ENCODE peak calls at places on chromosome 11, in five cellular contexts. Z is fibroblast of pulmonary artery, I is aorta, W is right lobe of liver, M is A549. H is an unnamed sample.

GRCh38 chr11:882593-882992 is 28.0 kb downstream of the CHID1 start:
- DNase-seq in Z (no peak), I (no peak), W (no peak), M (no peak), H (no peak)

GRCh38 chr11:42770444-42771065 is 541.2 kb upstream of the API5 start:
- DNase-seq in Z (peak; percentile 30), I (no peak), W (peak; percentile 40), M (no peak), H (no peak)

GRCh38 chr11:105000797-105001196 is 22.2 kb downstream of the CASP5 start:
- DNase-seq in Z (no peak), I (peak; percentile 44), W (no peak), M (no peak), H (no peak)

GRCh38 chr11:11512502-11512901 is 109.3 kb downstream of the GALNT18 start:
- DNase-seq in Z (no peak), I (no peak), W (no peak), M (no peak), H (no peak)

GRCh38 chr11:114342476-114342875 is 46.3 kb downstream of the NNMT start:
- DNase-seq in Z (no peak), I (no peak), W (no peak), M (no peak), H (no peak)

GRCh38 chr11:86497310-86497709 is 122.6 kb downstream of the CCDC81 start:
- DNase-seq in Z (no peak), I (no peak), W (no peak), M (no peak), H (no peak)

GRCh38 chr11:47415949-47416472 is 7.6 kb downstream of the SLC39A13 start:
- DNase-seq in Z (peak; percentile 95), I (peak; percentile 94), W (no peak), M (peak; percentile 40), H (no peak)

GRCh38 chr11:42232655-42233054 is 773.2 kb upstream of the LRRC4C start:
- DNase-seq in Z (no peak), I (no peak), W (no peak), M (no peak), H (no peak)

GRCh38 chr11:102513869-102514268 is 16.7 kb downstream of the MMP7 start:
- DNase-seq in Z (peak; percentile 42), I (no peak), W (peak; percentile 70), M (no peak), H (no peak)

GRCh38 chr11:20353829-20354434 is 9.6 kb upstream of the HTATIP2 start:
- DNase-seq in Z (peak; percentile 61), I (no peak), W (no peak), M (peak; percentile 44), H (no peak)

GRCh38 chr11:117631336-117632090 is 165.5 kb downstream of the DSCAML1 start:
- DNase-seq in Z (no peak), I (no peak), W (no peak), M (no peak), H (no peak)

GRCh38 chr11:63212742-63213141 is 30.7 kb downstream of the SLC22A25 start:
- DNase-seq in Z (peak; percentile 31), I (no peak), W (no peak), M (peak; percentile 26), H (no peak)

GRCh38 chr11:36164522-36165250 is 124.5 kb downstream of the COMMD9 start:
- DNase-seq in Z (no peak), I (no peak), W (no peak), M (no peak), H (no peak)

GRCh38 chr11:64284962-64285884 is at the start of gene GPR137:
- DNase-seq in Z (peak; percentile 64), I (peak; percentile 91), W (peak; percentile 91), M (peak; percentile 79), H (peak; percentile 90)

GRCh38 chr11:2257023-2257700 is 13.2 kb downstream of the ASCL2 start:
- DNase-seq in Z (no peak), I (peak; percentile 40), W (no peak), M (no peak), H (no peak)

GRCh38 chr11:129922674-129923073 is 27.3 kb upstream of the NFRKB start:
- DNase-seq in Z (no peak), I (no peak), W (no peak), M (peak; percentile 6), H (no peak)

GRCh38 chr11:34510673-34511072 is 2.9 kb downstream of the ELF5 start:
- DNase-seq in Z (no peak), I (no peak), W (no peak), M (no peak), H (no peak)

GRCh38 chr11:40037005-40037404 is 1422.4 kb downstream of the LRRC4C start:
- DNase-seq in Z (peak; percentile 26), I (no peak), W (no peak), M (no peak), H (no peak)

GRCh38 chr11:2474059-2474901 is 29.5 kb downstream of the KCNQ1 start:
- DNase-seq in Z (no peak), I (no peak), W (no peak), M (no peak), H (no peak)

GRCh38 chr11:36363361-36364272 is 67.5 kb downstream of the PRR5L start:
- DNase-seq in Z (no peak), I (no peak), W (no peak), M (no peak), H (no peak)

GRCh38 chr11:18277560-18278271 is 11.7 kb downstream of the SAA1 start:
- DNase-seq in Z (peak; percentile 65), I (peak; percentile 55), W (no peak), M (no peak), H (no peak)

GRCh38 chr11:65498042-65498726 is 661 bp upstream of the MALAT1 start:
- DNase-seq in Z (peak; percentile 79), I (peak; percentile 74), W (peak; percentile 74), M (no peak), H (peak; percentile 69)

GRCh38 chr11:48013269-48013901 is 33.0 kb downstream of the PTPRJ start:
- DNase-seq in Z (peak; percentile 47), I (no peak), W (peak; percentile 73), M (peak; percentile 62), H (peak; percentile 63)

GRCh38 chr11:94934362-94934761 is 39.0 kb downstream of the CWC15 start:
- DNase-seq in Z (peak; percentile 39), I (no peak), W (no peak), M (no peak), H (no peak)

GRCh38 chr11:72629266-72629665 is 45.0 kb downstream of the PDE2A start:
- DNase-seq in Z (no peak), I (no peak), W (no peak), M (no peak), H (no peak)

GRCh38 chr11:1162153-1162497 is 4.4 kb downstream of the MUC5AC start:
- DNase-seq in Z (no peak), I (no peak), W (no peak), M (no peak), H (no peak)

GRCh38 chr11:64233913-64234839 is at the start of gene VEGFB:
- DNase-seq in Z (peak; percentile 44), I (peak; percentile 88), W (peak; percentile 81), M (no peak), H (peak; percentile 68)

GRCh38 chr11:69985331-69985653 is 92.8 kb upstream of the ANO1 start:
- DNase-seq in Z (no peak), I (no peak), W (no peak), M (no peak), H (no peak)

GRCh38 chr11:69982675-69983570 is 95.2 kb upstream of the ANO1 start:
- DNase-seq in Z (no peak), I (no peak), W (peak; percentile 79), M (no peak), H (no peak)

GRCh38 chr11:69983897-69984438 is 94.1 kb upstream of the ANO1 start:
- DNase-seq in Z (no peak), I (no peak), W (no peak), M (no peak), H (no peak)

GRCh38 chr11:69984457-69985261 is 93.5 kb upstream of the ANO1 start:
- DNase-seq in Z (no peak), I (no peak), W (no peak), M (no peak), H (no peak)

GRCh38 chr11:69983571-69983877 is 94.6 kb upstream of the ANO1 start:
- DNase-seq in Z (no peak), I (no peak), W (no peak), M (no peak), H (no peak)
- H3K4me3 ChIP-seq in Z (no peak overlapping the region), I (no peak overlapping the region), W (no peak overlapping the region), M (no peak overlapping the region), H (no peak overlapping the region)

GRCh38 chr11:79226136-79226535 is 214.7 kb downstream of the TENM4 start:
- DNase-seq in Z (no peak), I (no peak), W (no peak), M (no peak), H (no peak)

GRCh38 chr11:79228417-79228755 is 212.4 kb downstream of the TENM4 start:
- DNase-seq in Z (no peak), I (no peak), W (no peak), M (no peak), H (no peak)

GRCh38 chr11:79227732-79228416 is 213.0 kb downstream of the TENM4 start:
- DNase-seq in Z (no peak), I (no peak), W (no peak), M (no peak), H (no peak)

GRCh38 chr11:79229047-79229446 is 211.8 kb downstream of the TENM4 start:
- DNase-seq in Z (no peak), I (no peak), W (no peak), M (no peak), H (no peak)

GRCh38 chr11:79227308-79227707 is 213.5 kb downstream of the TENM4 start:
- DNase-seq in Z (no peak), I (no peak), W (no peak), M (no peak), H (no peak)
- H3K4me3 ChIP-seq in Z (no peak overlapping the region), I (no peak overlapping the region), W (no peak overlapping the region), M (no peak overlapping the region), H (no peak overlapping the region)

DNA sequence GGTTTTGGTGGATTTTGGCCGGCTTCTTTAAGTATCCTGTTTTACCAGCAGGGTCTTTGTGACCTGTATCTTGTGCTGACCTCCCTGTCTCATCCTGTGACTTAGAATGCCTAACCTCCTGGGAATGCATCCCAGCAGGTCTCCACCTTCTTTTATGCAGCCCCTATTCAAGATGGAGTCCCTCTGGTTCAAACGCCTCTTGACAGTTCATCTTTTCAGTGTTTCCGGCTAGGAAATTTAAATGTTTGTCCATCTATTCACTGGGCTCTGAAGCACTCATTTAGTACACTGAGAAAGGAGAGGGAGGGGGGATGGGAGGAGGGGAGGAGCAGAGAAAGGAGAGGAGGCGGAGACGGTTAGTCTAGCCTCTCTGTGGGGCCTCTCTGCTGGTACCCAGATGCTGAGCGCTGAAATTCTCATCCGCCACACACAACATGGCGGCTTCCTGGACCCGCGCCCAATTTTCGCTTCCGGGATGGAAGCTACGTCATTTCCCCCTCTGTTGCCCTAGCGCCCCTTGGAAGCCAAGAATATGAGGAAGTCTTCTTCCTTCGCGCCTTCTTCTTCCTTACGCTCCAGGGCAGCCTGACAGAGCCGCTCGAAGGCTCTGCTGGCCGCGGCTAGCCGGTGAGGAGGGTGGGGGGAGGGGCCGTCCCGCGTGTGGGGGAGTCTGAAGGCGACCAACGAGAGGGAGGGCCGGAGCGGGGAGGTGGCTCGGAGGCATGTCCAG is 69.0 kb upstream of the SYT13 start:
- DNase-seq in Z (peak; percentile 61), I (peak; percentile 91), W (peak; percentile 73), M (peak; percentile 48), H (peak; percentile 68)
- H3K4me3 ChIP-seq in Z (peak overlapping the region; percentile 50), I (peak overlapping the region; percentile 41), W (peak overlapping the region; percentile 36), M (peak overlapping the region; percentile 50), H (peak overlapping the region; percentile 59)

DNA sequence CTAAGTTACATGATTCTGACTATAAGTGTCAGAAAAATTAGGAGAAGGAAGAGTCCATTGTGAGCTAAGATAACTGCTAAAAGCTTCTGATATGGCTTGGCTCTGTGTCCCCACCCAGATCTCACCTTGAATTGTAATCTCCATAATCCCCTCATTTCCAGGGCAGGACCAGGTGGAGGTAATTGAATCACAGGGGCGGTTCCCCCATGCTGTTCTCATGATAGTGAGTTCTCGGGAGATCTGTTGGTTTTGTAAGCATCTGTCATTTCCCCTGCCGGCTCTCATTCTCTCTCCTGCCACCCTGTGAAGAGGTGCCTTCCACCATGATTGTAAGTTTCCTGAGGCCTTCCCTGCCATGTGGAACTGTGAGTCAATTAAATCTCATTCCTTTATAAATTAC is 230.2 kb downstream of the OPCML start:
- DNase-seq in Z (no peak), I (no peak), W (no peak), M (no peak), H (no peak)
- H3K4me3 ChIP-seq in Z (no peak overlapping the region), I (no peak overlapping the region), W (no peak overlapping the region), M (no peak overlapping the region), H (no peak overlapping the region)